ENCODE peak calls at places on chromosome 18, in seven cellular contexts. A is H1, X is IMR-90, S is HCT116, E is GM12878, M is K562, I is HepG2. H is an unnamed sample.

GRCh38 chr18:13835202-13835601 is 11.3 kb downstream of the MC5R start:
- DNase-seq in A (no peak), X (no peak), S (no peak), E (no peak), M (no peak), I (no peak), H (no peak)

GRCh38 chr18:59696311-59697235 is 650 bp downstream of the CCBE1 start:
- DNase-seq in A (peak; percentile 70), X (peak; percentile 59), S (no peak), E (no peak), M (no peak), I (no peak), H (no peak)

GRCh38 chr18:80029690-80030089 is 4.5 kb upstream of the RBFA start:
- DNase-seq in A (no peak), X (no peak), S (no peak), E (no peak), M (no peak), I (no peak), H (no peak)

GRCh38 chr18:37483221-37483971 is 82.2 kb downstream of the CELF4 start:
- DNase-seq in A (no peak), X (peak; percentile 25), S (no peak), E (no peak), M (no peak), I (no peak), H (peak; percentile 7)

GRCh38 chr18:22841840-22842239 is 91.3 kb upstream of the RBBP8 start:
- DNase-seq in A (no peak), X (peak; percentile 38), S (no peak), E (no peak), M (no peak), I (no peak), H (no peak)

GRCh38 chr18:58858591-58859468 is 5.8 kb upstream of the ZNF532 start:
- DNase-seq in A (no peak), X (no peak), S (no peak), E (no peak), M (no peak), I (no peak), H (no peak)

GRCh38 chr18:44178476-44178875 is 502.2 kb upstream of the SETBP1 start:
- DNase-seq in A (no peak), X (no peak), S (no peak), E (no peak), M (no peak), I (no peak), H (no peak)

GRCh38 chr18:23573948-23574431 is 12.3 kb downstream of the NPC1 start:
- DNase-seq in A (no peak), X (peak; percentile 72), S (no peak), E (no peak), M (peak; percentile 23), I (no peak), H (peak; percentile 25)

GRCh38 chr18:31206064-31206463 is 43.4 kb upstream of the DSC1 start:
- DNase-seq in A (no peak), X (no peak), S (no peak), E (no peak), M (no peak), I (peak; percentile 38), H (no peak)

GRCh38 chr18:33264566-33264965 is 176.0 kb downstream of the CCDC178 start:
- DNase-seq in A (no peak), X (no peak), S (no peak), E (no peak), M (no peak), I (no peak), H (no peak)

GRCh38 chr18:29960539-29960938 is 1082.0 kb downstream of the DSC3 start:
- DNase-seq in A (no peak), X (no peak), S (no peak), E (no peak), M (no peak), I (no peak), H (no peak)

GRCh38 chr18:2406544-2406943 is 164.8 kb downstream of the METTL4 start:
- DNase-seq in A (no peak), X (peak; percentile 66), S (no peak), E (no peak), M (no peak), I (no peak), H (no peak)

GRCh38 chr18:27413495-27414401 is 228.6 kb upstream of the CHST9 start:
- DNase-seq in A (no peak), X (no peak), S (no peak), E (no peak), M (no peak), I (no peak), H (no peak)

GRCh38 chr18:61635901-61636528 is 256.8 kb downstream of the RNF152 start:
- DNase-seq in A (peak; percentile 76), X (peak; percentile 63), S (peak; percentile 29), E (no peak), M (peak; percentile 9), I (peak; percentile 18), H (peak; percentile 76)

GRCh38 chr18:21740474-21740723 is 193 bp upstream of the MIB1 start:
- DNase-seq in A (no peak), X (peak; percentile 94), S (no peak), E (no peak), M (peak; percentile 96), I (peak; percentile 92), H (peak; percentile 98)

GRCh38 chr18:47928466-47928865 is 2.0 kb downstream of the SMAD2 start:
- DNase-seq in A (no peak), X (peak; percentile 28), S (no peak), E (no peak), M (no peak), I (no peak), H (peak; percentile 55)

GRCh38 chr18:48310353-48310752 is 98.8 kb downstream of the ZBTB7C start:
- DNase-seq in A (no peak), X (no peak), S (no peak), E (no peak), M (no peak), I (no peak), H (no peak)

GRCh38 chr18:61992285-61992684 is 99.5 kb upstream of the RNF152 start:
- DNase-seq in A (no peak), X (peak; percentile 82), S (peak; percentile 35), E (no peak), M (no peak), I (peak; percentile 13), H (peak; percentile 95)

GRCh38 chr18:24490545-24490944 is 30.1 kb downstream of the HRH4 start:
- DNase-seq in A (no peak), X (peak; percentile 9), S (no peak), E (no peak), M (no peak), I (no peak), H (no peak)

GRCh38 chr18:50094221-50094773 is 100.7 kb downstream of the MYO5B start:
- DNase-seq in A (no peak), X (no peak), S (no peak), E (no peak), M (no peak), I (no peak), H (no peak)

GRCh38 chr18:2411381-2411977 is 159.8 kb downstream of the METTL4 start:
- DNase-seq in A (no peak), X (peak; percentile 52), S (no peak), E (no peak), M (no peak), I (no peak), H (peak; percentile 54)

GRCh38 chr18:61829108-61829507 is 63.7 kb downstream of the RNF152 start:
- DNase-seq in A (no peak), X (no peak), S (no peak), E (no peak), M (no peak), I (no peak), H (no peak)

GRCh38 chr18:43181711-43182110 is 66.2 kb upstream of the RIT2 start:
- DNase-seq in A (no peak), X (no peak), S (no peak), E (no peak), M (no peak), I (no peak), H (no peak)

GRCh38 chr18:13713455-13714055 is 12.8 kb downstream of the FAM210A start:
- DNase-seq in A (no peak), X (no peak), S (no peak), E (no peak), M (no peak), I (no peak), H (no peak)

DNA sequence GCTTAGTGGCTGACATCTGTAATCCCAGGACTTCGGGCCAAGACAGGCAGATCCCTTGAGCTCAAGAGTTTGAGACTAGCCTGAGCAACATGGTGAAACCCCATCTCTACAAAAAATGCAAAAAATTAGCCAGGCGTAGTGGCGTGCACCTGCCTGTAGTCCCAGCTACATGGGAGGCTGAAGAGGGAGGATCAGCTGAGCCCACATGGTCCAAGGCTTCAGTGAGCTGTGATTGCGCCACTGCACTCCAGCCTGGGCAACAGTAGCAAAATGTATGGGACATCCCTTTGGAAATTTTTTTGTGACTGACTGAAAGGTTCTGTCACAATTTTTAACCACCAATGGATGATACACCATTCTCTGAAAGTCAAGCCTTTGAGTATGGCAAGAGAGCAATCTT is 6.3 kb upstream of the COLEC12 start:
- DNase-seq in A (no peak), X (no peak), S (no peak), E (no peak), M (no peak), I (no peak), H (no peak)
- H3K4me2 ChIP-seq in A (no peak overlapping the region), X (no peak overlapping the region), S (no peak overlapping the region), E (no peak overlapping the region), M (no peak overlapping the region), I (no peak overlapping the region), H (no peak overlapping the region)

DNA sequence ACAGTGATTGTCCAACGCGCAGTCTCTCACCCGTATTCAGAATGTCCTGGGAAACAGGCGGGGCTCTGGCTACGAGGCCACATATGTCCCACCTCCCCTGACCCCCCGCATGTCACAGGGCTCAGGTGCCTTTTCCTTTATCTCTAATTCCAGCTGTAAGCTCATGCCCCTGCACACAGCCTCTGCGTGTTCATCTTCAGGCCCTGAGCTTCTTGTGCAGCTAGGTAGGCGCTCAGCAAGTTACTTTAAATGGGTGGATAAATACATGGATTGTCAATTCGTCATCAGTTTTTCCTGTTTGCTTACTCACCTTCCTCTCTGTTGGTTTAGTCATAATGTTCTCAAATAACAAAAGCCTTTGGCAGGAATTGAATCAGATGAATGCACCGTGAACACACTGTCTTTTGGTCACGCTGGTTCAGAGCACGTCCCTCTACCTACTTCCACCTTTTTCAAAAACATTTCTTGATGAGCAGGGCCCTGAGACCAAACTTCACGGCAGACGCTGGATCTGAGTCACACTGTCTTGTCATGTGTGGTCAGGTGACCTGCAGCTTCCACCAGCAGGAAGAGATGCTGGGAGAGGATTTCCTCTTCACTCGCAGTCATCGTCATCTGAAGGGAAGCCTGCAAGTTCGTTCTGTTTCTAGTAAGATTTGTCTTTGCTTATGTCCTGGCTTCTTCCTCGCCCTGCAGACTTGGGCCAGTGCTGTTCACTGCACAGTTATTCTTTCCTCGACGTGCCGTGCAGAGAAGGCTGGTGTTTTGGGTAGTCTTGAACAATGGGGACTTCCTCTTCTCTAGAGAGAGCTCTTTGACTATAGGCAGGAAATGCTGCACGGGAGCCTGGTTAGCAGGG is 138.1 kb downstream of the PTGR3 start:
- DNase-seq in A (no peak), X (peak; percentile 90), S (peak; percentile 63), E (peak; percentile 37), M (peak; percentile 15), I (peak; percentile 74), H (peak; percentile 94)
- TF ChIP-seq POLR2A in A (no peak), X (no peak), S (no peak), E (no peak), M (no peak), I (no peak), H (peak; percentile 68)

GRCh38 chr18:63180971-63181376 is 138.6 kb downstream of the BCL2 start:
- DNase-seq in A (no peak), X (no peak), S (no peak), E (peak; percentile 94), M (no peak), I (no peak), H (no peak)
- H3K9ac ChIP-seq in A (no peak overlapping the region), X (no peak overlapping the region), S (no peak overlapping the region), E (peak overlapping the region; percentile 66), M (no peak overlapping the region), I (no peak overlapping the region), H (no peak overlapping the region)

GRCh38 chr18:8822643-8823042 is 117.3 kb downstream of the MTCL1 start:
- DNase-seq in A (no peak), X (no peak), S (no peak), E (no peak), M (no peak), I (no peak), H (no peak)
- H3K4me2 ChIP-seq in A (no peak overlapping the region), X (no peak overlapping the region), S (no peak overlapping the region), E (no peak overlapping the region), M (no peak overlapping the region), I (no peak overlapping the region), H (no peak overlapping the region)